ENCODE peak calls at places on chromosome 22, in five cellular contexts. J is nucleus accumbens; O is WTC11; Y is A673; L is activated T-cell treated with anti-CD3 and anti-CD28 coated beads, Interleukin-2, amount 50 U/mL, for 1 hour. W is an unnamed sample.

GRCh38 chr22:37008365-37008764 is 10.9 kb downstream of the TST start:
- DNase-seq in J (no peak), O (no peak), Y (no peak), L (no peak), W (no peak)

GRCh38 chr22:31272522-31273446 is 19.5 kb downstream of the PIK3IP1 start:
- DNase-seq in J (peak), O (peak), Y (peak), L (peak), W (peak)

GRCh38 chr22:38144025-38144405 is 33.5 kb upstream of the BAIAP2L2 start:
- DNase-seq in J (no peak), O (no peak), Y (no peak), L (no peak), W (peak)

GRCh38 chr22:47736166-47737034 is 974.0 kb downstream of the TBC1D22A start:
- DNase-seq in J (no peak), O (no peak), Y (no peak), L (no peak), W (no peak)

GRCh38 chr22:42313804-42314581 is 43.5 kb upstream of the TCF20 start:
- DNase-seq in J (no peak), O (peak), Y (peak), L (peak), W (peak)

GRCh38 chr22:29143848-29144785 is 61.6 kb upstream of the EMID1 start:
- DNase-seq in J (no peak), O (no peak), Y (no peak), L (no peak), W (no peak)

GRCh38 chr22:36419177-36419911 is 31.6 kb upstream of the MYH9 start:
- DNase-seq in J (no peak), O (no peak), Y (no peak), L (no peak), W (peak)

GRCh38 chr22:20244744-20245576 is 23.2 kb downstream of the RTN4R start:
- DNase-seq in J (no peak), O (no peak), Y (peak), L (peak), W (no peak)

GRCh38 chr22:38657248-38657909 is 941 bp downstream of the CBY1 start:
- DNase-seq in J (no peak), O (peak), Y (no peak), L (peak), W (peak)

GRCh38 chr22:30191049-30191701 is 55.4 kb downstream of the LIF start:
- DNase-seq in J (no peak), O (no peak), Y (no peak), L (no peak), W (no peak)

GRCh38 chr22:35308480-35308945 is 8.8 kb downstream of the TOM1 start:
- DNase-seq in J (no peak), O (no peak), Y (no peak), L (no peak), W (no peak)

GRCh38 chr22:50665738-50666137 is 6.9 kb upstream of the SHANK3 start:
- DNase-seq in J (no peak), O (no peak), Y (no peak), L (no peak), W (no peak)

GRCh38 chr22:38706101-38706884 is 549 bp downstream of the GTPBP1 start:
- DNase-seq in J (peak), O (peak), Y (peak), L (peak), W (peak)

GRCh38 chr22:20243545-20244249 is 24.4 kb downstream of the RTN4R start:
- DNase-seq in J (peak), O (no peak), Y (peak), L (peak), W (peak)

GRCh38 chr22:26709617-26710390 is 52.4 kb downstream of the MIAT start:
- DNase-seq in J (no peak), O (no peak), Y (no peak), L (no peak), W (no peak)

GRCh38 chr22:42184852-42185251 is 54.2 kb upstream of the CYP2D6 start:
- DNase-seq in J (no peak), O (no peak), Y (no peak), L (no peak), W (no peak)

GRCh38 chr22:44311855-44312170 is 938 bp downstream of the SHISAL1 start:
- DNase-seq in J (no peak), O (no peak), Y (no peak), L (no peak), W (no peak)

GRCh38 chr22:38862375-38863329 is 9.4 kb downstream of the CBX6 start:
- DNase-seq in J (no peak), O (peak), Y (no peak), L (no peak), W (no peak)

GRCh38 chr22:19760652-19761002 is at the start of gene TBX1:
- DNase-seq in J (no peak), O (no peak), Y (no peak), L (no peak), W (no peak)

GRCh38 chr22:37678372-37678771 is 2.9 kb downstream of the LGALS1 start:
- DNase-seq in J (no peak), O (no peak), Y (no peak), L (no peak), W (no peak)

GRCh38 chr22:49415219-49415951 is 412.3 kb downstream of the BRD1 start:
- DNase-seq in J (no peak), O (no peak), Y (no peak), L (no peak), W (no peak)

GRCh38 chr22:48765595-48765994 is 1062.1 kb downstream of the BRD1 start:
- DNase-seq in J (no peak), O (no peak), Y (no peak), L (no peak), W (no peak)

GRCh38 chr22:46068176-46068907 is 82.0 kb upstream of the PPARA start:
- DNase-seq in J (no peak), O (no peak), Y (peak), L (no peak), W (no peak)

GRCh38 chr22:17258015-17258827 is 39.0 kb upstream of the ADA2 start:
- DNase-seq in J (no peak), O (peak), Y (peak), L (peak), W (peak)

GRCh38 chr22:41445171-41446056 is 1.2 kb downstream of the TOB2 start:
- DNase-seq in J (peak), O (peak), Y (peak), L (peak), W (peak)

GRCh38 chr22:49951001-49951677 is 9.4 kb upstream of the PIM3 start:
- DNase-seq in J (no peak), O (no peak), Y (no peak), L (no peak), W (no peak)

GRCh38 chr22:35622132-35622913 is 5.2 kb upstream of the MB start:
- DNase-seq in J (no peak), O (peak), Y (peak), L (no peak), W (peak)

GRCh38 chr22:22933807-22934542 is 46.4 kb downstream of the IGLL5 start:
- DNase-seq in J (no peak), O (no peak), Y (no peak), L (no peak), W (no peak)

GRCh38 chr22:40334899-40335298 is 11.4 kb upstream of the ADSL start:
- DNase-seq in J (no peak), O (no peak), Y (peak), L (no peak), W (peak)

GRCh38 chr22:19871023-19871844 is 16.6 kb upstream of the GNB1L start:
- DNase-seq in J (no peak), O (peak), Y (no peak), L (peak), W (no peak)

GRCh38 chr22:35534091-35534490 is 6.5 kb upstream of the RASD2 start:
- DNase-seq in J (no peak), O (no peak), Y (no peak), L (no peak), W (no peak)

GRCh38 chr22:25136953-25137576 is 62.6 kb upstream of the CRYBB3 start:
- DNase-seq in J (no peak), O (no peak), Y (no peak), L (no peak), W (no peak)

GRCh38 chr22:22026157-22026831 is 43.7 kb upstream of the TOP3B start:
- DNase-seq in J (no peak), O (no peak), Y (no peak), L (no peak), W (no peak)

GRCh38 chr22:19800761-19801244 is 40.2 kb downstream of the TBX1 start:
- DNase-seq in J (no peak), O (peak), Y (no peak), L (no peak), W (peak)

W was measured in mesendoderm.